ENCODE peak calls at places on chromosomes 16 and 17, in five cellular contexts. J, G, V, P and K are unnamed samples. For H3K9me3, the result is how much of the 10 kb centered on the place peaks cover.

GRCh38 chr17:77882040-77882439 is 76.5 kb upstream of the TNRC6C start:
- DNase-seq in J (no peak), G (no peak), V (no peak), P (no peak), K (no peak)

GRCh38 chr16:3472878-3473595 is 22.3 kb downstream of the C16orf90 start:
- DNase-seq in J (no peak), G (no peak), V (no peak), P (no peak), K (no peak)

GRCh38 chr16:89867918-89868317 is 5.5 kb upstream of the TCF25 start:
- DNase-seq in J (no peak), G (no peak), V (no peak), P (no peak), K (no peak)

GRCh38 chr16:87156195-87156594 is 161.0 kb downstream of the C16orf95 start:
- DNase-seq in J (no peak), G (no peak), V (no peak), P (no peak), K (no peak)

GRCh38 chr17:51255673-51256072 is 4.2 kb downstream of the MBTD1 start:
- DNase-seq in J (no peak), G (no peak), V (no peak), P (no peak), K (no peak)

GRCh38 chr16:30394603-30395154 is 541 bp upstream of the ZNF48 start:
- DNase-seq in J (peak), G (peak), V (no peak), P (no peak), K (no peak)

GRCh38 chr16:56192971-56193936 is 2.0 kb downstream of the GNAO1 start:
- DNase-seq in J (no peak), G (peak), V (no peak), P (no peak), K (no peak)

GRCh38 chr17:66040402-66040801 is 151.5 kb downstream of the CEP112 start:
- DNase-seq in J (no peak), G (no peak), V (no peak), P (no peak), K (no peak)

GRCh38 chr17:50618300-50618699 is 16.4 kb upstream of the ABCC3 start:
- DNase-seq in J (no peak), G (no peak), V (no peak), P (no peak), K (no peak)

GRCh38 chr16:88810868-88811599 is 694 bp downstream of the APRT start:
- DNase-seq in J (no peak), G (peak), V (peak), P (peak), K (peak)

GRCh38 chr16:1990336-1991134 is 765 bp downstream of the SYNGR3 start:
- DNase-seq in J (no peak), G (no peak), V (no peak), P (no peak), K (no peak)

GRCh38 chr16:53809088-53809951 is 105.4 kb downstream of the FTO start:
- DNase-seq in J (no peak), G (no peak), V (peak), P (no peak), K (no peak)

GRCh38 chr16:20894388-20894787 is 5.8 kb downstream of the DCUN1D3 start:
- DNase-seq in J (no peak), G (no peak), V (no peak), P (no peak), K (no peak)

GRCh38 chr16:35214840-35215239 is 1755.4 kb downstream of the TP53TG3F start:
- DNase-seq in J (no peak), G (no peak), V (no peak), P (no peak), K (no peak)
- H3K9me3 ChIP-seq in J (under half), G (under half), V (under half), P (under half), K (under half)

GRCh38 chr17:182164-182751 is 808 bp upstream of the DOC2B start:
- DNase-seq in J (no peak), G (no peak), V (no peak), P (no peak), K (no peak)
- H3K27ac ChIP-seq in J (no peak), G (no peak), V (no peak), P (no peak), K (no peak)

GRCh38 chr16:35431829-35432663 is 1972.6 kb downstream of the TP53TG3F start:
- DNase-seq in J (no peak), G (no peak), V (no peak), P (no peak), K (no peak)
- H3K9me3 ChIP-seq in J (under half), G (under half), V (under half), P (under half), K (under half)

GRCh38 chr16:46650224-46650623 is 29.0 kb upstream of the SHCBP1 start:
- DNase-seq in J (no peak), G (no peak), V (peak), P (no peak), K (no peak)
- H3K27ac ChIP-seq in J (no peak), G (no peak), V (peak), P (no peak), K (no peak)

GRCh38 chr16:50419116-50419515 is 50.3 kb upstream of the BRD7 start:
- DNase-seq in J (no peak), G (no peak), V (no peak), P (no peak), K (no peak)
- H3K9me3 ChIP-seq in J (under half), G (under half), V (under half), P (under half), K (under half)

DNA sequence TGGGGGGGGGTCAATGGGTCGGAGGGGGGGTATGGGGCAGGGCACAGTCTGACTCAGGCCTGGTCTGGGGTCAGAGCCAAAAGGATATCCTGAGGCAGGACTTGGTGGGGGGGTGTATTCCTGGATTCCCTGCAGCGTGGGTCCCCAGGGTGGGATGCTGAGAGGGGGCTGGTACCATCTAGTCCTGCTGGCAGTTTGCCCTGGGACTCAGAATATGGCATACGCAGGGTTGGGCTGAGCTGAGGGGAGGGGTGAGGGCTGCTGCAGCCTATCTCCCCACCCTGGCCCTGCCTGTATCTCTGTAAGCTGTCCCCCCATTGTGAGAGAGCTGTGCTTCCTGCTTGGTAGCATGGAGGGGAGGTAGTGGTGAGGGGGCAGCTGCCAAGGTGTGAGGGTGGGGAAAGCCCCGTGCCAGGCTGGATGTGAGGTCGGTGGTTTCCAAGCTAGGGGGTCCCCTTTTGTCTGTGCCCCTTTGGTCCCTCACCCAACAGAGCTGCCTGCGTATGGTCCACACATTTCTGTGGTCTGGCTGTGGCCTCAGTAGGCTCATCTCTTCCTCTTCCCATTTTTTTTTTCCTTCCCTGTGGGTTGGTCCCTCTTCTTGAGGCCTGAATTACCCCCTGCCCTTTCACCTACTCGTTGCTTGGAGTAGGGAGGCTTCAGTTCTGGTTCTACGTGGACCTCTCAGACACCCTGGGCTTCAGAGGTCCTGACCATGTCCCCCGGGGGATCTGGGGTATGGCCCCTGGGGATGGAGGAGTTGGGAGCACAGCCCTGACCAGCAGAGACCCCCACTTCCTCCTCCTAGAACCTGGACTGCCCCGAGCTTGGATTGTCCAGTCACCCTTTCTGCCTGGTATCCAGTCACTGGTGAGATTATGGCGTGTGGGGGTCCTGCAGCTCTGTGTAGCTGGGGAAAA is 15.0 kb downstream of the RARA start:
- DNase-seq in J (no peak), G (peak), V (no peak), P (peak), K (peak)
- H3K27ac ChIP-seq in J (no peak), G (peak), V (no peak), P (peak), K (peak)

GRCh38 chr16:35745821-35746248 is 2286.4 kb downstream of the TP53TG3F start:
- DNase-seq in J (no peak), G (no peak), V (no peak), P (no peak), K (no peak)

GRCh38 chr16:35747658-35748455 is 2288.4 kb downstream of the TP53TG3F start:
- DNase-seq in J (no peak), G (no peak), V (no peak), P (no peak), K (no peak)

GRCh38 chr16:35746963-35747657 is 2287.7 kb downstream of the TP53TG3F start:
- DNase-seq in J (no peak), G (no peak), V (no peak), P (no peak), K (no peak)

GRCh38 chr16:35745191-35745590 is 2285.8 kb downstream of the TP53TG3F start:
- DNase-seq in J (no peak), G (no peak), V (no peak), P (no peak), K (no peak)

GRCh38 chr16:35746281-35746962 is 2287.0 kb downstream of the TP53TG3F start:
- DNase-seq in J (no peak), G (no peak), V (no peak), P (no peak), K (no peak)
- H3K9me3 ChIP-seq in J (under half), G (under half), V (half or more), P (under half), K (half or more)

GRCh38 chr17:29748400-29748799 is 125.7 kb upstream of the CORO6 start:
- DNase-seq in J (no peak), G (no peak), V (no peak), P (no peak), K (no peak)

GRCh38 chr17:29758255-29758654 is 135.5 kb upstream of the CORO6 start:
- DNase-seq in J (no peak), G (no peak), V (no peak), P (no peak), K (no peak)

GRCh38 chr17:29749045-29749825 is 126.5 kb upstream of the CORO6 start:
- DNase-seq in J (no peak), G (no peak), V (no peak), P (no peak), K (no peak)

GRCh38 chr17:29757788-29758187 is 135.1 kb upstream of the CORO6 start:
- DNase-seq in J (no peak), G (no peak), V (no peak), P (no peak), K (no peak)

DNA sequence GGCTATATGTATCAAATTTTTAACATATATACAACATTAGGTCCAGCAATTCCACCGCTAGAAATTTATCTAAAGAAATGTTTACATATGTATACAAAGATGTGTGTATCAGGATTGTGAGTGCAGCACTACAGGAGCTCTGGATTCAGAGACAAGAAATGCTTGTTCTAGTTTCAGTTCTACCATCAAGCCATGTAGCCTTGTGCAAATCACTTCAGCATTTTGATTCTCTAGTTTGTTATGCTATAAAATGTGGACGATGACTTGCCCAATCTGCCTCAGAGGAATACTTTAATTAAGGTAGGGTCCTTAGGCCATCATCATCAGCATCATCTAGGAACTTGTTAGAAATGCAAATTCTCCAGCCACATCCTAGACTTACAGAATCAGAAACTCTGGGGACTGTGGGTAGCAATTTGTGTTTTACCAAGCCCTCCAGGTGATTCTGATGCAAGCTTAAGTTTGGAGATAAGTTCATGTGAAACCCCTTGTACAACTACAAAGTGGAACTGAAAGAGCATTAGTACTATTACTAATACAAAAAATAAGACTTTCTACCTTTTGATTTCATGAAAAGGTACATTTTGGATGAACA is 131.2 kb upstream of the CORO6 start:
- DNase-seq in J (no peak), G (no peak), V (no peak), P (no peak), K (no peak)
- H3K27ac ChIP-seq in J (no peak), G (no peak), V (no peak), P (no peak), K (no peak)

GRCh38 chr16:35735403-35736251 is 2276.2 kb downstream of the TP53TG3F start:
- DNase-seq in J (no peak), G (no peak), V (no peak), P (no peak), K (no peak)
- H3K9me3 ChIP-seq in J (under half), G (under half), V (under half), P (under half), K (under half)

DNA sequence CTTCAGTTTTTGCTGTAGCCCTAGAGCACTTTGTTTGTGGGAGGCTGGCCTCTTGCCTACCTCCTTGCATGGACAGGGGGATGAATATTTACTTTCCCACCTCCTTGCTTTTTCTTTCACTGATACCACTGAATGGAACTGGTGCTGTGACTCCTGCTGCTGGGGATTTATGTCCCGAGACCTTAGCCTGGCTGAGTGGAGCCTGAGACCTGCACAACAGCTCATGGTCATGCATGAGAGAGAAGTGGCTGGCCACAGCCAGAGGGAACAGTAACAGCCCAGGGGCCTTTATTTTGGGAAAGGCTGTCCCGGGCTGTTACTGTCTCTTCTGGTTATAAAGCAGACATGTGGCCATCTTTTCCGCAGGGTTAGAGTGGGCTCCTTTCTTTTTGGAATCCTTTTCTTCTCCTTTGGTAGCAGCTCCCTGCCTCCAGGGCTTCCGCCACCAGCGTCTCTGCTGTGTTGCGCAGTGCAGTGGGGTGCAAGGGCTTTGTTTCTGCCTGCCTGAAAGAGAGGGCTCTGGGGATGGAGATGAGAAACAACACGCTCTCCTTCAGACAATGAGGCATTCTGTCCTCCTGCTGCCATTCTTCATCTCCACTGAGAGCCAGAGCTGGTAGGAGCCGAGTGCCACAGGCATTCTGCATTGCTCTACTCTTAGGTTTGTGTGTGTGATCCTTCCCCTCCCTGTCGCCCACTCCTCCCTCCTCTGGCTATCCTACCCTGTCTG is 14.5 kb downstream of the SNX11 start:
- DNase-seq in J (no peak), G (no peak), V (no peak), P (no peak), K (no peak)
- H3K27ac ChIP-seq in J (peak), G (no peak), V (no peak), P (no peak), K (no peak)